ENCODE peak calls at places on chromosomes 2 and 18, in nine cellular contexts. One of them, this sample, is unnamed.

GRCh38 chr2:47658646-47659320 is 124.2 kb upstream of the MSH6 start:
- DNase-seq in colonic mucosa: no peak
- DNase-seq in fibroblast of the aortic adventitia: no peak
- DNase-seq in CD8-positive, alpha-beta T cell: no peak
- DNase-seq in cardiac muscle cell: no peak
- DNase-seq in osteoblast: peak; percentile 23
- DNase-seq in choroid plexus epithelial cell: no peak
- DNase-seq in kidney: no peak
- DNase-seq in GM23338: no peak
- DNase-seq in this sample: no peak

GRCh38 chr2:41972179-41972578 is 75.6 kb upstream of the PKDCC start:
- DNase-seq in fibroblast of the aortic adventitia: no peak
- DNase-seq in colonic mucosa: no peak
- DNase-seq in GM23338: no peak
- DNase-seq in osteoblast: peak; percentile 56
- DNase-seq in CD8-positive, alpha-beta T cell: no peak
- DNase-seq in cardiac muscle cell: no peak
- DNase-seq in kidney: no peak
- DNase-seq in choroid plexus epithelial cell: no peak
- DNase-seq in this sample: no peak

GRCh38 chr2:169230204-169230603 is 132.1 kb downstream of the LRP2 start:
- DNase-seq in colonic mucosa: no peak
- DNase-seq in CD8-positive, alpha-beta T cell: no peak
- DNase-seq in fibroblast of the aortic adventitia: no peak
- DNase-seq in cardiac muscle cell: no peak
- DNase-seq in kidney: no peak
- DNase-seq in choroid plexus epithelial cell: no peak
- DNase-seq in GM23338: no peak
- DNase-seq in osteoblast: no peak
- DNase-seq in this sample: no peak

GRCh38 chr2:79630060-79630459 is 117.2 kb downstream of the CTNNA2 start:
- DNase-seq in kidney: peak; percentile 43
- DNase-seq in GM23338: peak; percentile 21
- DNase-seq in fibroblast of the aortic adventitia: no peak
- DNase-seq in colonic mucosa: no peak
- DNase-seq in osteoblast: no peak
- DNase-seq in cardiac muscle cell: no peak
- DNase-seq in choroid plexus epithelial cell: no peak
- DNase-seq in CD8-positive, alpha-beta T cell: no peak
- DNase-seq in this sample: peak; percentile 21

GRCh38 chr18:57801379-57802165 is 1.5 kb downstream of the ATP8B1 start:
- DNase-seq in CD8-positive, alpha-beta T cell: no peak
- DNase-seq in GM23338: peak; percentile 45
- DNase-seq in choroid plexus epithelial cell: peak; percentile 28
- DNase-seq in osteoblast: peak; percentile 87
- DNase-seq in colonic mucosa: no peak
- DNase-seq in fibroblast of the aortic adventitia: no peak
- DNase-seq in kidney: no peak
- DNase-seq in cardiac muscle cell: no peak
- DNase-seq in this sample: peak; percentile 74

GRCh38 chr2:151111599-151112278 is 149.9 kb downstream of the RBM43 start:
- DNase-seq in CD8-positive, alpha-beta T cell: no peak
- DNase-seq in choroid plexus epithelial cell: peak; percentile 79
- DNase-seq in fibroblast of the aortic adventitia: peak; percentile 60
- DNase-seq in osteoblast: peak; percentile 61
- DNase-seq in kidney: no peak
- DNase-seq in cardiac muscle cell: peak; percentile 37
- DNase-seq in GM23338: peak; percentile 76
- DNase-seq in colonic mucosa: no peak
- DNase-seq in this sample: no peak

GRCh38 chr2:241412144-241412543 is 56.1 kb downstream of the FARP2 start:
- DNase-seq in kidney: no peak
- DNase-seq in colonic mucosa: peak; percentile 82
- DNase-seq in fibroblast of the aortic adventitia: peak; percentile 40
- DNase-seq in CD8-positive, alpha-beta T cell: no peak
- DNase-seq in GM23338: no peak
- DNase-seq in cardiac muscle cell: peak; percentile 91
- DNase-seq in osteoblast: peak; percentile 23
- DNase-seq in choroid plexus epithelial cell: peak; percentile 98
- DNase-seq in this sample: no peak

GRCh38 chr18:54411781-54412180 is 54.1 kb downstream of the C18orf54 start:
- DNase-seq in osteoblast: no peak
- DNase-seq in kidney: no peak
- DNase-seq in CD8-positive, alpha-beta T cell: no peak
- DNase-seq in choroid plexus epithelial cell: no peak
- DNase-seq in GM23338: no peak
- DNase-seq in colonic mucosa: no peak
- DNase-seq in cardiac muscle cell: no peak
- DNase-seq in fibroblast of the aortic adventitia: no peak
- DNase-seq in this sample: no peak

GRCh38 chr2:158745067-158745865 is 49.9 kb upstream of the DAPL1 start:
- DNase-seq in cardiac muscle cell: peak; percentile 78
- DNase-seq in CD8-positive, alpha-beta T cell: peak; percentile 31
- DNase-seq in osteoblast: peak; percentile 68
- DNase-seq in colonic mucosa: peak; percentile 46
- DNase-seq in GM23338: peak; percentile 91
- DNase-seq in fibroblast of the aortic adventitia: peak; percentile 80
- DNase-seq in choroid plexus epithelial cell: peak; percentile 89
- DNase-seq in kidney: no peak
- DNase-seq in this sample: no peak

GRCh38 chr2:1614564-1614963 is 129.8 kb downstream of the PXDN start:
- DNase-seq in CD8-positive, alpha-beta T cell: no peak
- DNase-seq in cardiac muscle cell: no peak
- DNase-seq in fibroblast of the aortic adventitia: no peak
- DNase-seq in kidney: peak; percentile 13
- DNase-seq in choroid plexus epithelial cell: no peak
- DNase-seq in GM23338: peak; percentile 21
- DNase-seq in osteoblast: peak; percentile 17
- DNase-seq in colonic mucosa: no peak
- DNase-seq in this sample: no peak

GRCh38 chr18:9698497-9698896 is 9.6 kb upstream of the RAB31 start:
- DNase-seq in colonic mucosa: no peak
- DNase-seq in choroid plexus epithelial cell: no peak
- DNase-seq in kidney: no peak
- DNase-seq in osteoblast: no peak
- DNase-seq in fibroblast of the aortic adventitia: no peak
- DNase-seq in cardiac muscle cell: no peak
- DNase-seq in GM23338: no peak
- DNase-seq in CD8-positive, alpha-beta T cell: no peak
- DNase-seq in this sample: no peak

GRCh38 chr2:2326653-2327052 is 4.4 kb downstream of the MYT1L start:
- DNase-seq in cardiac muscle cell: no peak
- DNase-seq in GM23338: no peak
- DNase-seq in CD8-positive, alpha-beta T cell: no peak
- DNase-seq in colonic mucosa: no peak
- DNase-seq in osteoblast: no peak
- DNase-seq in choroid plexus epithelial cell: no peak
- DNase-seq in fibroblast of the aortic adventitia: no peak
- DNase-seq in kidney: no peak
- DNase-seq in this sample: no peak

GRCh38 chr2:139814458-139814857 is 1034.3 kb upstream of the NXPH2 start:
- DNase-seq in fibroblast of the aortic adventitia: no peak
- DNase-seq in cardiac muscle cell: no peak
- DNase-seq in GM23338: no peak
- DNase-seq in choroid plexus epithelial cell: no peak
- DNase-seq in CD8-positive, alpha-beta T cell: no peak
- DNase-seq in osteoblast: no peak
- DNase-seq in colonic mucosa: no peak
- DNase-seq in kidney: no peak
- DNase-seq in this sample: no peak

GRCh38 chr18:69574401-69574800 is 173.7 kb downstream of the DOK6 start:
- DNase-seq in fibroblast of the aortic adventitia: peak; percentile 3
- DNase-seq in cardiac muscle cell: peak; percentile 27
- DNase-seq in CD8-positive, alpha-beta T cell: no peak
- DNase-seq in colonic mucosa: no peak
- DNase-seq in kidney: no peak
- DNase-seq in osteoblast: no peak
- DNase-seq in choroid plexus epithelial cell: peak; percentile 13
- DNase-seq in GM23338: no peak
- DNase-seq in this sample: no peak

GRCh38 chr2:10552871-10553245 is 104.7 kb upstream of the ODC1 start:
- DNase-seq in kidney: peak; percentile 38
- DNase-seq in CD8-positive, alpha-beta T cell: no peak
- DNase-seq in GM23338: no peak
- DNase-seq in choroid plexus epithelial cell: no peak
- DNase-seq in fibroblast of the aortic adventitia: no peak
- DNase-seq in colonic mucosa: no peak
- DNase-seq in cardiac muscle cell: no peak
- DNase-seq in osteoblast: no peak
- DNase-seq in this sample: no peak

GRCh38 chr18:11752116-11752911 is 63.2 kb downstream of the GNAL start:
- DNase-seq in CD8-positive, alpha-beta T cell: no peak
- DNase-seq in choroid plexus epithelial cell: peak; percentile 53
- DNase-seq in fibroblast of the aortic adventitia: peak; percentile 16
- DNase-seq in colonic mucosa: no peak
- DNase-seq in GM23338: peak; percentile 75
- DNase-seq in kidney: no peak
- DNase-seq in cardiac muscle cell: peak; percentile 36
- DNase-seq in osteoblast: peak; percentile 93
- DNase-seq in this sample: no peak

GRCh38 chr18:52007109-52007508 is 332.9 kb upstream of the DCC start:
- DNase-seq in fibroblast of the aortic adventitia: no peak
- DNase-seq in choroid plexus epithelial cell: no peak
- DNase-seq in CD8-positive, alpha-beta T cell: no peak
- DNase-seq in osteoblast: no peak
- DNase-seq in cardiac muscle cell: no peak
- DNase-seq in colonic mucosa: no peak
- DNase-seq in GM23338: peak; percentile 26
- DNase-seq in kidney: no peak
- DNase-seq in this sample: no peak
- TF ChIP-seq CTCF in fibroblast of the aortic adventitia: no peak
- TF ChIP-seq CTCF in choroid plexus epithelial cell: no peak
- TF ChIP-seq CTCF in CD8-positive, alpha-beta T cell: no peak
- TF ChIP-seq CTCF in osteoblast: no peak
- TF ChIP-seq CTCF in cardiac muscle cell: no peak
- TF ChIP-seq CTCF in colonic mucosa: no peak
- TF ChIP-seq CTCF in GM23338: peak; percentile 59
- TF ChIP-seq CTCF in kidney: no peak
- TF ChIP-seq CTCF in this sample: no peak

GRCh38 chr2:45329045-45329677 is 281.9 kb downstream of the SRBD1 start:
- DNase-seq in osteoblast: no peak
- DNase-seq in kidney: no peak
- DNase-seq in fibroblast of the aortic adventitia: peak; percentile 4
- DNase-seq in colonic mucosa: no peak
- DNase-seq in choroid plexus epithelial cell: peak; percentile 48
- DNase-seq in GM23338: no peak
- DNase-seq in CD8-positive, alpha-beta T cell: no peak
- DNase-seq in cardiac muscle cell: peak; percentile 42
- DNase-seq in this sample: peak; percentile 57
- TF ChIP-seq CTCF in osteoblast: no peak
- TF ChIP-seq CTCF in kidney: no peak
- TF ChIP-seq CTCF in fibroblast of the aortic adventitia: no peak
- TF ChIP-seq CTCF in colonic mucosa: no peak
- TF ChIP-seq CTCF in choroid plexus epithelial cell: no peak
- TF ChIP-seq CTCF in GM23338: no peak
- TF ChIP-seq CTCF in CD8-positive, alpha-beta T cell: no peak
- TF ChIP-seq CTCF in cardiac muscle cell: no peak
- TF ChIP-seq CTCF in this sample: no peak

GRCh38 chr2:29013046-29013780 is 32.1 kb downstream of the TOGARAM2 start:
- DNase-seq in choroid plexus epithelial cell: peak; percentile 82
- DNase-seq in osteoblast: no peak
- DNase-seq in fibroblast of the aortic adventitia: peak; percentile 13
- DNase-seq in cardiac muscle cell: peak; percentile 22
- DNase-seq in GM23338: no peak
- DNase-seq in kidney: no peak
- DNase-seq in CD8-positive, alpha-beta T cell: no peak
- DNase-seq in colonic mucosa: no peak
- DNase-seq in this sample: no peak
- TF ChIP-seq CTCF in choroid plexus epithelial cell: peak; percentile 43
- TF ChIP-seq CTCF in osteoblast: peak; percentile 27
- TF ChIP-seq CTCF in fibroblast of the aortic adventitia: no peak
- TF ChIP-seq CTCF in cardiac muscle cell: no peak
- TF ChIP-seq CTCF in GM23338: no peak
- TF ChIP-seq CTCF in kidney: no peak
- TF ChIP-seq CTCF in CD8-positive, alpha-beta T cell: no peak
- TF ChIP-seq CTCF in colonic mucosa: no peak
- TF ChIP-seq CTCF in this sample: no peak

DNA sequence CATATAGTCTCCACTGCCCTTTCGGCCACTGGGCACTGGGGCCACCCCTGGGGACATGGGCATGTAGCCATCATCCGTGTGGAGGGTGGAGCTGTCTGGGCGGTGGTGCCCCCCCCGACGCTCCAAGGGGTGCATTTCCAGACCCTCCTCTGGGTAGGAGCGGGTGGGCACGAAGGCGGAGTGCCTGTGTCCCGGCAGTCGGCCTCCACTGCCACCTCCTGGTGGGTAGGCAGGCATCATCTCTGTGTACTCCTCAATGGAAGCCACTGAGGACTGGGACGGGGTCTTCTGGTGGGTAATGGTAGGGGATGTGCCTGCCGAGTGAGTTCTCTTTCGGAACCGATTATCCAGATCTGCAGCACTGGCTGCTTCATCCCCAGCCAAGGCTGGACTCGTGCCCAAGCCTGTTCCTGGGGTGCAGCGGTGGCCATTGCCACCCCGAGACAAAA is 2.8 kb downstream of the IRS1 start:
- DNase-seq in choroid plexus epithelial cell: peak; percentile 64
- DNase-seq in osteoblast: peak; percentile 97
- DNase-seq in CD8-positive, alpha-beta T cell: peak; percentile 22
- DNase-seq in cardiac muscle cell: no peak
- DNase-seq in colonic mucosa: peak; percentile 35
- DNase-seq in fibroblast of the aortic adventitia: no peak
- DNase-seq in kidney: peak; percentile 84
- DNase-seq in GM23338: no peak
- DNase-seq in this sample: peak; percentile 23
- TF ChIP-seq CTCF in choroid plexus epithelial cell: peak; percentile 83
- TF ChIP-seq CTCF in osteoblast: peak; percentile 70
- TF ChIP-seq CTCF in CD8-positive, alpha-beta T cell: no peak
- TF ChIP-seq CTCF in cardiac muscle cell: peak; percentile 57
- TF ChIP-seq CTCF in colonic mucosa: peak; percentile 41
- TF ChIP-seq CTCF in fibroblast of the aortic adventitia: peak; percentile 43
- TF ChIP-seq CTCF in kidney: peak; percentile 23
- TF ChIP-seq CTCF in GM23338: peak; percentile 61
- TF ChIP-seq CTCF in this sample: peak; percentile 46

GRCh38 chr2:157508676-157509075 is 64.8 kb upstream of the CYTIP start:
- DNase-seq in cardiac muscle cell: no peak
- DNase-seq in choroid plexus epithelial cell: no peak
- DNase-seq in kidney: no peak
- DNase-seq in osteoblast: no peak
- DNase-seq in CD8-positive, alpha-beta T cell: no peak
- DNase-seq in colonic mucosa: no peak
- DNase-seq in GM23338: no peak
- DNase-seq in fibroblast of the aortic adventitia: no peak
- DNase-seq in this sample: no peak

GRCh38 chr2:157504623-157505022 is 60.7 kb upstream of the CYTIP start:
- DNase-seq in colonic mucosa: peak; percentile 41
- DNase-seq in fibroblast of the aortic adventitia: no peak
- DNase-seq in CD8-positive, alpha-beta T cell: no peak
- DNase-seq in osteoblast: no peak
- DNase-seq in choroid plexus epithelial cell: no peak
- DNase-seq in kidney: no peak
- DNase-seq in cardiac muscle cell: no peak
- DNase-seq in GM23338: no peak
- DNase-seq in this sample: no peak

DNA sequence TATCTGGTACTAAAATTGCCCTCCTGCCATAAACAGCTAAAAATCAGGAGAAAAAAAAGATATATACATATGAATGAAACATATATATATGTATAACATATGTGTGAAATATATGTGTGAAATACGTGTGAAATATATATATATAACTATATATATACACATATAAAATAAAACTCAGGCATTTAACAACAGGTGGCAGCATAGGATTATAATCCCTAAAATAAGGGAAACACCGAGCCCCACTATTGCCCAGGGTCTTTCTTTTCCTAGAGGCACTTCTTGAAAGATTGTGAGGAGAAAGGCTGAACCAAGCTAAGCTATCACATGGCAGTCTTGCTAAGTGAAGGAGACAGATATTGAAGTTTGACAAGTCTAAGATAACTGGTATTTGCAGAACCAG is 65.9 kb upstream of the CYTIP start:
- DNase-seq in osteoblast: no peak
- DNase-seq in CD8-positive, alpha-beta T cell: no peak
- DNase-seq in kidney: no peak
- DNase-seq in choroid plexus epithelial cell: no peak
- DNase-seq in cardiac muscle cell: no peak
- DNase-seq in GM23338: no peak
- DNase-seq in colonic mucosa: no peak
- DNase-seq in fibroblast of the aortic adventitia: no peak
- DNase-seq in this sample: no peak
- TF ChIP-seq CTCF in osteoblast: no peak
- TF ChIP-seq CTCF in CD8-positive, alpha-beta T cell: no peak
- TF ChIP-seq CTCF in kidney: no peak
- TF ChIP-seq CTCF in choroid plexus epithelial cell: no peak
- TF ChIP-seq CTCF in cardiac muscle cell: no peak
- TF ChIP-seq CTCF in GM23338: peak; percentile 27
- TF ChIP-seq CTCF in colonic mucosa: no peak
- TF ChIP-seq CTCF in fibroblast of the aortic adventitia: no peak
- TF ChIP-seq CTCF in this sample: no peak